ENCODE peak calls at places on chromosomes 2 and 18, in five cellular contexts. One of them, this sample, is unnamed.

GRCh38 chr2:6370753-6371152 is 495.0 kb downstream of the CMPK2 start:
- DNase-seq in HCT116: no peak
- DNase-seq in neuronal stem cell: no peak
- DNase-seq in GM23248: peak; percentile 11
- DNase-seq in mesenchymal stem cell: no peak
- DNase-seq in this sample: no peak

GRCh38 chr18:61543518-61543917 is 210.3 kb downstream of the CDH20 start:
- DNase-seq in HCT116: no peak
- DNase-seq in neuronal stem cell: no peak
- DNase-seq in GM23248: no peak
- DNase-seq in mesenchymal stem cell: no peak
- DNase-seq in this sample: no peak

GRCh38 chr2:85806358-85807118 is 52.7 kb downstream of the ATOH8 start:
- DNase-seq in HCT116: no peak
- DNase-seq in neuronal stem cell: no peak
- DNase-seq in GM23248: no peak
- DNase-seq in mesenchymal stem cell: no peak
- DNase-seq in this sample: no peak

GRCh38 chr2:30561349-30561748 is 114.3 kb downstream of the LCLAT1 start:
- DNase-seq in HCT116: no peak
- DNase-seq in neuronal stem cell: no peak
- DNase-seq in GM23248: peak; percentile 9
- DNase-seq in mesenchymal stem cell: no peak
- DNase-seq in this sample: no peak

GRCh38 chr2:227862741-227863588 is 8.5 kb upstream of the DAW1 start:
- DNase-seq in HCT116: peak; percentile 90
- DNase-seq in neuronal stem cell: no peak
- DNase-seq in GM23248: peak; percentile 91
- DNase-seq in mesenchymal stem cell: peak; percentile 89
- DNase-seq in this sample: peak; percentile 89

GRCh38 chr2:71884303-71885042 is 263.2 kb downstream of the CYP26B1 start:
- DNase-seq in HCT116: no peak
- DNase-seq in neuronal stem cell: no peak
- DNase-seq in GM23248: peak; percentile 61
- DNase-seq in mesenchymal stem cell: peak; percentile 64
- DNase-seq in this sample: peak; percentile 76

GRCh38 chr2:26982102-26982742 is 11.8 kb downstream of the MAPRE3 start:
- DNase-seq in HCT116: peak; percentile 36
- DNase-seq in neuronal stem cell: no peak
- DNase-seq in GM23248: peak; percentile 51
- DNase-seq in mesenchymal stem cell: peak; percentile 17
- DNase-seq in this sample: peak; percentile 47

GRCh38 chr2:85886585-85886984 is 2.2 kb downstream of the ST3GAL5 start:
- DNase-seq in HCT116: no peak
- DNase-seq in neuronal stem cell: no peak
- DNase-seq in GM23248: peak; percentile 99
- DNase-seq in mesenchymal stem cell: peak; percentile 98
- DNase-seq in this sample: peak; percentile 98

GRCh38 chr2:179898873-179899272 is 37.5 kb upstream of the ZNF385B start:
- DNase-seq in HCT116: peak; percentile 61
- DNase-seq in neuronal stem cell: peak; percentile 35
- DNase-seq in GM23248: peak; percentile 47
- DNase-seq in mesenchymal stem cell: peak; percentile 44
- DNase-seq in this sample: peak; percentile 30

GRCh38 chr18:13703899-13704298 is 22.5 kb downstream of the FAM210A start:
- DNase-seq in HCT116: peak; percentile 35
- DNase-seq in neuronal stem cell: peak; percentile 3
- DNase-seq in GM23248: peak; percentile 8
- DNase-seq in mesenchymal stem cell: peak; percentile 13
- DNase-seq in this sample: peak; percentile 31

GRCh38 chr18:13696961-13697360 is 29.4 kb downstream of the FAM210A start:
- DNase-seq in HCT116: no peak
- DNase-seq in neuronal stem cell: no peak
- DNase-seq in GM23248: peak; percentile 4
- DNase-seq in mesenchymal stem cell: peak; percentile 6
- DNase-seq in this sample: peak; percentile 5

DNA sequence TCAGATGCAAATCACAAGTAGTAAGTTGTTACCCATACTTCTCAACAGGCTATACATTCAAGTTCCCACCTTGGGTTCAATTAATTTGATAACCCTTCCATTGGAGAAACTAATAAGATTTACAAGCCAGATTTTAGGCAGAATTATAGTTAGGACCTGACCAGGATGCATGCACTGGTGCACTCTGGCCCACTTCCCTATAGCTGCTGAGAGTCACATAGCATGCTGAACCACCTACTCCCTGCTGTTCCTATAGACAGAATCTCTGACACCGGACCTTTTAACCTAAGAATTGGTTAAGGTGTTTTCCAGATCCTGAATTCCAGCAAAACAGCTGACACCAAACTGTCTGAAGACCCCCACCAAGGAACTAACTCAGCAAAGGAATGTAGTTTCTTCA is 26.2 kb downstream of the FAM210A start:
- DNase-seq in HCT116: no peak
- DNase-seq in neuronal stem cell: no peak
- DNase-seq in GM23248: no peak
- DNase-seq in mesenchymal stem cell: no peak
- DNase-seq in this sample: no peak
- H3K4me2 ChIP-seq in HCT116: no peak overlapping the region
- H3K4me2 ChIP-seq in neuronal stem cell: no peak overlapping the region
- H3K4me2 ChIP-seq in GM23248: no peak overlapping the region
- H3K4me2 ChIP-seq in mesenchymal stem cell: no peak overlapping the region
- H3K4me2 ChIP-seq in this sample: no peak overlapping the region

GRCh38 chr2:98405301-98405700 is 39.4 kb upstream of the INPP4A start:
- DNase-seq in HCT116: no peak
- DNase-seq in neuronal stem cell: no peak
- DNase-seq in GM23248: no peak
- DNase-seq in mesenchymal stem cell: no peak
- DNase-seq in this sample: no peak
- H3K4me2 ChIP-seq in HCT116: no peak overlapping the region
- H3K4me2 ChIP-seq in neuronal stem cell: no peak overlapping the region
- H3K4me2 ChIP-seq in GM23248: no peak overlapping the region
- H3K4me2 ChIP-seq in mesenchymal stem cell: no peak overlapping the region
- H3K4me2 ChIP-seq in this sample: no peak overlapping the region

DNA sequence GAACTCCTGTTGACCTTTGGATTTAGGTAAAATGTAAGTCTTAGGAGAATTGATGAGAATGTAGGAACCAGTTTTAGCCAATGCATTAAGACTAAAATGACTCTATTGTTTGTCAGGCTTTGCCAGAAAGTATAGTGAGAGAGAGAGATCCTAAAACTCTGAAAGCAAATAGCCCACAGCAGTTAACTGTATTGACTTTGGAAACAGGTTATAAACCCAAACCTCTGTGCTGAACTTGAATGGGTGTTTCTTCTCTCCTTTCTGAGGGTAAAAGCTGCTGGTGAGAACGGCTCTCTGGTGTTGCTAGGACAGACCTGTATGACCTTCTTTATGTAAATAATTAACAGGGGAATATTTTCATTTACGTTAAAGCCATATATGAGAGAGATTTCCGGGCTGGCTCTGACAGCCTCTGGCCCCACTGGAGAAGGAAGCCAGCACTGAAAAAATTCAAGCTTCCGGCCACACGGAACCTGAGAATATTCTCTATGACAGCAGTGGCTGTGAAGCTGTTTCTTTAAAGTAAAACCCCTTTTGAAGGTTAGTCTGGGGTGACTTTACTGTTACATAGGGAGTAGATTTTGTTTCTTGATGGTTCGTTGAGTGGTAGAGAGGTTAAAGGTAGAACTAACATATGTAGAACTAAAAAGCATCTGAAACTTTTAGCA is 123.7 kb downstream of the SPTBN1 start:
- DNase-seq in HCT116: no peak
- DNase-seq in neuronal stem cell: no peak
- DNase-seq in GM23248: no peak
- DNase-seq in mesenchymal stem cell: no peak
- DNase-seq in this sample: no peak
- H3K4me2 ChIP-seq in HCT116: no peak overlapping the region
- H3K4me2 ChIP-seq in neuronal stem cell: no peak overlapping the region
- H3K4me2 ChIP-seq in GM23248: no peak overlapping the region
- H3K4me2 ChIP-seq in mesenchymal stem cell: no peak overlapping the region
- H3K4me2 ChIP-seq in this sample: no peak overlapping the region

DNA sequence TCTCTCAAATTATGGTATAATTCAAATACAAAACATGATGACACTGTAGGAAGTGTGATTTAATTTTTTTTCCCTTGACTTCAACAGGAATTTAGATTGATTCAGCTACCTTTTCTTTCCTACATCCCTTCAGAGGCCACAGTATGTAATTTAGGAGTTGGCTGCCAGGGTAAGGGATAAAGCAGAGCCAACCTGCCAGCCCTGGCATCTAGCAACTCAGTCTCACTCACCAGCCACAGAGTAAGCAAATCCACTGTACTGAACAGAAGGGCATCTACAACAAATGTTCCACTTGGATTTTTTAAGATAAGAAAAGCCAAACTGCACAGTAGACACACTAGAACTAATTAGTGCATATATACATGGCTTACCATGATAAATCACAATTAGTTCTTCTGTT is 54.3 kb upstream of the PEX13 start:
- DNase-seq in HCT116: no peak
- DNase-seq in neuronal stem cell: no peak
- DNase-seq in GM23248: no peak
- DNase-seq in mesenchymal stem cell: no peak
- DNase-seq in this sample: no peak
- H3K4me2 ChIP-seq in HCT116: no peak overlapping the region
- H3K4me2 ChIP-seq in neuronal stem cell: no peak overlapping the region
- H3K4me2 ChIP-seq in GM23248: no peak overlapping the region
- H3K4me2 ChIP-seq in mesenchymal stem cell: no peak overlapping the region
- H3K4me2 ChIP-seq in this sample: no peak overlapping the region

DNA sequence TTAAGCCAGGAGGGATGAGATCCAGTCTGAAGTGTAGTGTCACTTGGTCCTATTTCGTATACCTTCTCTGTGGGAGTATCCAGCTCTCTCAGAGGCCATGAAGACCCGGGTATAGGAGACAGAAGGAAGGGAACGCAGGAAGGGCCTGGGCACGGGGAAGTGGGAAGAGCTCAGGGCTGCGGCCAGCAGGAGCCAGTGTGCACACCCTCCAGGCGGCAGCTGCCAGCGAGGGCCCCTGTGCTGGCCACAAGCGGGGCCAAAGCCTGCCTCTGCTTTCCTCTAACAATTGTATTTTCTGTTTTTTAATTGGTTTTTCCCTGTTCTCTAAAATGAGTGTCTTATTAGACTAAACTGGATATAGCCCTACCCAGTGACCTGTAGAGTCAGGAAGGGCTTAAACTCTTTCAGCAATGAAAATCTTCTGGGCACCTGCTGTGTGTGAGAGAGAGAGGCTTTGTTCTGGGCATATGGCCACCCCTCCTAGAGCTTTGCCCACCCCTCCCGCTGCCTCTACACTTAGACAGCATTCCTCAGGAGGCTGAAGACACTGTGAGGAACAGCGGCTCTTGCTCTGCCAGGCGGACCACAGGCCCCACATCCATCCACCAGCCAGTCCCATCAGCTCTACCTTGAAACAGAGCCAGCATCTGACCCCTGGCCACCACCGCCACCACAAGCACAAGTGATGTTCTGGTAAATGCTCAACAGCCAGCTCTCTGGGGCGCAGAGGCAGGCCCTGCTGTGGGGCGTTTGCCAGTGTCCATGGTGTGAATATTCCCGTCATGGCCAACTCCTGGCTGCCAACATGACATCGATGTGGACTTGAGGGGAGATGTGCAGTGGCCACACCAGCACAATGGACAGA is 9.5 kb downstream of the GPR17 start:
- DNase-seq in HCT116: no peak
- DNase-seq in neuronal stem cell: peak; percentile 47
- DNase-seq in GM23248: no peak
- DNase-seq in mesenchymal stem cell: no peak
- DNase-seq in this sample: no peak
- H3K4me2 ChIP-seq in HCT116: no peak overlapping the region
- H3K4me2 ChIP-seq in neuronal stem cell: no peak overlapping the region
- H3K4me2 ChIP-seq in GM23248: no peak overlapping the region
- H3K4me2 ChIP-seq in mesenchymal stem cell: no peak overlapping the region
- H3K4me2 ChIP-seq in this sample: no peak overlapping the region

GRCh38 chr18:30280861-30281470 is 761.6 kb downstream of the DSC3 start:
- DNase-seq in HCT116: peak; percentile 34
- DNase-seq in neuronal stem cell: peak; percentile 50
- DNase-seq in GM23248: peak; percentile 74
- DNase-seq in mesenchymal stem cell: peak; percentile 67
- DNase-seq in this sample: peak; percentile 41
- H3K4me2 ChIP-seq in HCT116: no peak overlapping the region
- H3K4me2 ChIP-seq in neuronal stem cell: no peak overlapping the region
- H3K4me2 ChIP-seq in GM23248: no peak overlapping the region
- H3K4me2 ChIP-seq in mesenchymal stem cell: no peak overlapping the region
- H3K4me2 ChIP-seq in this sample: no peak overlapping the region

GRCh38 chr18:69402219-69402989 is 1.7 kb downstream of the DOK6 start:
- DNase-seq in HCT116: no peak
- DNase-seq in neuronal stem cell: peak; percentile 15
- DNase-seq in GM23248: peak; percentile 4
- DNase-seq in mesenchymal stem cell: peak; percentile 2
- DNase-seq in this sample: peak; percentile 3

GRCh38 chr18:69399253-69399652 is 1.4 kb upstream of the DOK6 start:
- DNase-seq in HCT116: no peak
- DNase-seq in neuronal stem cell: no peak
- DNase-seq in GM23248: no peak
- DNase-seq in mesenchymal stem cell: no peak
- DNase-seq in this sample: no peak

GRCh38 chr18:69400976-69401474 is 337 bp downstream of the DOK6 start:
- DNase-seq in HCT116: no peak
- DNase-seq in neuronal stem cell: peak; percentile 27
- DNase-seq in GM23248: peak; percentile 63
- DNase-seq in mesenchymal stem cell: peak; percentile 35
- DNase-seq in this sample: peak; percentile 51

GRCh38 chr18:69400253-69400975 is at the start of gene DOK6:
- DNase-seq in HCT116: no peak
- DNase-seq in neuronal stem cell: peak; percentile 78
- DNase-seq in GM23248: peak; percentile 79
- DNase-seq in mesenchymal stem cell: peak; percentile 80
- DNase-seq in this sample: peak; percentile 83

GRCh38 chr18:69401475-69402218 is 959 bp downstream of the DOK6 start:
- DNase-seq in HCT116: no peak
- DNase-seq in neuronal stem cell: peak; percentile 26
- DNase-seq in GM23248: peak; percentile 58
- DNase-seq in mesenchymal stem cell: peak; percentile 36
- DNase-seq in this sample: peak; percentile 30
- H3K4me2 ChIP-seq in HCT116: no peak overlapping the region
- H3K4me2 ChIP-seq in neuronal stem cell: peak overlapping the region; percentile 94
- H3K4me2 ChIP-seq in GM23248: peak overlapping the region; percentile 84
- H3K4me2 ChIP-seq in mesenchymal stem cell: peak overlapping the region; percentile 83
- H3K4me2 ChIP-seq in this sample: peak overlapping the region; percentile 94

GRCh38 chr18:8841781-8842485 is 136.6 kb downstream of the MTCL1 start:
- DNase-seq in HCT116: no peak
- DNase-seq in neuronal stem cell: no peak
- DNase-seq in GM23248: peak; percentile 18
- DNase-seq in mesenchymal stem cell: no peak
- DNase-seq in this sample: peak; percentile 88
- H3K4me2 ChIP-seq in HCT116: no peak overlapping the region
- H3K4me2 ChIP-seq in neuronal stem cell: no peak overlapping the region
- H3K4me2 ChIP-seq in GM23248: no peak overlapping the region
- H3K4me2 ChIP-seq in mesenchymal stem cell: no peak overlapping the region
- H3K4me2 ChIP-seq in this sample: no peak overlapping the region

DNA sequence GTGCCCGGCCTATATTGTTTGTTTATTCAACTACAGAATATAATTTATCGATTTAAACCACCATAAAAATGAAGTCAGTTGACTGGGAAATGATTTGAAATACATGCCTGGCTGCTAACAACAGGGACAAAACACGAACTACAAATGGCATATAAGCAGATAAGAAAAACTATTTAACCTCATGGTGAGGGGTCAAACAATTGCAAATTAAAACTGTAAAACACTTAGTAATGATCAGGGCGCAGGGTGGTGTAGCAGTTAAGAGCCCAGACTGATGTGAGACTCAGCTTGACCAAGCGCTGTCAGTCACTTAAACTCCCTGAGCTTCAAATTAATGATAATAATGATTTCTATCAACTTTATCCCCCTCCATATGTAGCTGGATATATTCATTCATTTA is 6.7 kb downstream of the MTHFD2 start:
- DNase-seq in HCT116: no peak
- DNase-seq in neuronal stem cell: no peak
- DNase-seq in GM23248: no peak
- DNase-seq in mesenchymal stem cell: no peak
- DNase-seq in this sample: no peak
- H3K4me2 ChIP-seq in HCT116: no peak overlapping the region
- H3K4me2 ChIP-seq in neuronal stem cell: no peak overlapping the region
- H3K4me2 ChIP-seq in GM23248: no peak overlapping the region
- H3K4me2 ChIP-seq in mesenchymal stem cell: no peak overlapping the region
- H3K4me2 ChIP-seq in this sample: no peak overlapping the region

This sample was measured in fibroblast of lung.